ENCODE peak calls at places on chromosomes 5 and 9, in four cellular contexts. F is Panc1; O is GM12865; V is CD4-positive, alpha-beta T cell. N is an unnamed sample.

GRCh38 chr9:124054671-124055212 is 43.2 kb downstream of the LHX2 start:
- DNase-seq in F (no peak), O (peak), V (no peak), N (peak)

GRCh38 chr5:2898661-2899060 is 147.2 kb upstream of the IRX2 start:
- DNase-seq in F (no peak), O (no peak), V (no peak), N (no peak)

GRCh38 chr5:45385321-45386058 is 310.7 kb downstream of the HCN1 start:
- DNase-seq in F (no peak), O (no peak), V (no peak), N (no peak)

GRCh38 chr5:160479926-160480325 is 58.3 kb downstream of the PTTG1 start:
- DNase-seq in F (peak), O (no peak), V (no peak), N (no peak)

GRCh38 chr5:633521-633955 is 21.4 kb downstream of the CEP72 start:
- DNase-seq in F (no peak), O (no peak), V (no peak), N (no peak)

GRCh38 chr5:75108931-75109596 is 56.7 kb upstream of the GCNT4 start:
- DNase-seq in F (no peak), O (no peak), V (no peak), N (no peak)

GRCh38 chr5:61020415-61020814 is 75.4 kb downstream of the NDUFAF2 start:
- DNase-seq in F (no peak), O (no peak), V (no peak), N (no peak)

GRCh38 chr9:121727295-121728028 is 76.0 kb downstream of the DAB2IP start:
- DNase-seq in F (no peak), O (no peak), V (no peak), N (no peak)

GRCh38 chr9:95822583-95823431 is 52.7 kb upstream of the ERCC6L2 start:
- DNase-seq in F (no peak), O (peak), V (no peak), N (peak)

GRCh38 chr5:72817639-72818266 is 1.3 kb downstream of the TNPO1 start:
- DNase-seq in F (no peak), O (no peak), V (no peak), N (no peak)

GRCh38 chr5:15798006-15798405 is 298.0 kb downstream of the FBXL7 start:
- DNase-seq in F (no peak), O (no peak), V (no peak), N (no peak)

GRCh38 chr5:88954511-88954910 is 71.5 kb upstream of the MEF2C start:
- DNase-seq in F (no peak), O (no peak), V (no peak), N (no peak)

GRCh38 chr5:150175536-150175935 is 9.0 kb downstream of the CDX1 start:
- DNase-seq in F (no peak), O (peak), V (no peak), N (peak)

GRCh38 chr5:75048457-75048953 is 3.9 kb downstream of the GCNT4 start:
- DNase-seq in F (no peak), O (peak), V (no peak), N (no peak)

GRCh38 chr5:43601454-43602260 is 1.3 kb upstream of the NNT start:
- DNase-seq in F (no peak), O (peak), V (no peak), N (peak)

GRCh38 chr5:67425514-67425913 is 228.9 kb upstream of the CD180 start:
- DNase-seq in F (no peak), O (no peak), V (no peak), N (no peak)

GRCh38 chr9:4026925-4027324 is 272.9 kb downstream of the GLIS3 start:
- DNase-seq in F (no peak), O (no peak), V (no peak), N (no peak)

GRCh38 chr9:129839324-129840023 is 4.2 kb downstream of the USP20 start:
- DNase-seq in F (no peak), O (no peak), V (no peak), N (no peak)

GRCh38 chr9:3650994-3651622 is 125.3 kb upstream of the RFX3 start:
- DNase-seq in F (no peak), O (peak), V (no peak), N (no peak)

GRCh38 chr9:131275332-131276106 is 791 bp downstream of the FAM78A start:
- DNase-seq in F (no peak), O (peak), V (no peak), N (peak)

GRCh38 chr9:136684799-136685198 is 2.5 kb downstream of the AGPAT2 start:
- DNase-seq in F (no peak), O (no peak), V (no peak), N (no peak)

GRCh38 chr9:114281421-114282103 is 41.3 kb upstream of the ORM1 start:
- DNase-seq in F (no peak), O (no peak), V (no peak), N (no peak)

GRCh38 chr5:134070979-134071849 is 43.3 kb upstream of the TCF7 start:
- DNase-seq in F (no peak), O (peak), V (peak), N (peak)

GRCh38 chr5:122091942-122092600 is 14.0 kb upstream of the LOX start:
- DNase-seq in F (no peak), O (no peak), V (no peak), N (no peak)

GRCh38 chr5:77356740-77357139 is 135.4 kb downstream of the WDR41 start:
- DNase-seq in F (no peak), O (peak), V (no peak), N (peak)

GRCh38 chr9:129996161-129996849 is 46.7 kb downstream of the FNBP1 start:
- DNase-seq in F (no peak), O (no peak), V (no peak), N (no peak)

GRCh38 chr9:92324889-92325268 is 271 bp downstream of the NOL8 start:
- DNase-seq in F (no peak), O (no peak), V (peak), N (no peak)

GRCh38 chr5:148961261-148962199 is 101.3 kb downstream of the SH3TC2 start:
- DNase-seq in F (no peak), O (no peak), V (no peak), N (no peak)

GRCh38 chr9:34635556-34635955 is 2.0 kb downstream of the SIGMAR1 start:
- DNase-seq in F (no peak), O (no peak), V (no peak), N (no peak)

GRCh38 chr5:124902097-124902821 is 155.8 kb upstream of the ZNF608 start:
- DNase-seq in F (no peak), O (peak), V (no peak), N (peak)

GRCh38 chr5:5351288-5352089 is 71.0 kb upstream of the ICE1 start:
- DNase-seq in F (no peak), O (no peak), V (no peak), N (no peak)

GRCh38 chr5:75042511-75042910 is 9.8 kb downstream of the GCNT4 start:
- DNase-seq in F (no peak), O (no peak), V (no peak), N (no peak)

GRCh38 chr9:125521462-125522327 is 185.3 kb downstream of the MAPKAP1 start:
- DNase-seq in F (peak), O (peak), V (no peak), N (peak)

GRCh38 chr5:13831236-13831810 is 113.2 kb downstream of the DNAH5 start:
- DNase-seq in F (no peak), O (no peak), V (no peak), N (no peak)
- TF ChIP-seq CTCF in F (peak), O (no peak), V (no peak), N (no peak)

GRCh38 chr5:143672806-143673205 is 139.2 kb upstream of the HMHB1 start:
- DNase-seq in F (no peak), O (no peak), V (no peak), N (no peak)
- TF ChIP-seq CTCF in F (no peak), O (no peak), V (no peak), N (no peak)

GRCh38 chr5:165227515-165227914 is 1722.1 kb downstream of the MAT2B start:
- DNase-seq in F (no peak), O (no peak), V (no peak), N (no peak)
- TF ChIP-seq CTCF in F (peak), O (no peak), V (no peak), N (no peak)

DNA sequence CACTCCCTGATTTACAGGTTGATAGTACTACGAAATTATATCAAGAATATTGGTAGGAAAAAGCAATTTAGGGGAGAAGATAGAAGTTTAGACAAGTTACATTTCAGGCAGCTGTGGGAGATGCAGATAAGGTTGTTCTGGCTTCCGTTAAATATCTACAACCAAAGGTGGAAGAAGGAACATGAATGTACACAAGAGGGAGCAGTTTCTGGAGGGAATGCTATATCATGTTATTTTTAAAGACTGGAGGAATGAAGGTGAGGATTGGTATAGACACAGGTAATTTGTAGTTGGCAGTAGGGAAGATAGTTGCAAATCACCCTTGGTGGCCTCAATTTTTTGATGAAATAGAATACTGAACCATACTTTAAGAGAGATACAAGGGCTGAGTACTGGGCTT is 187.3 kb upstream of the NMUR2 start:
- DNase-seq in F (no peak), O (no peak), V (no peak), N (no peak)
- TF ChIP-seq CTCF in F (no peak), O (no peak), V (no peak), N (no peak)

DNA sequence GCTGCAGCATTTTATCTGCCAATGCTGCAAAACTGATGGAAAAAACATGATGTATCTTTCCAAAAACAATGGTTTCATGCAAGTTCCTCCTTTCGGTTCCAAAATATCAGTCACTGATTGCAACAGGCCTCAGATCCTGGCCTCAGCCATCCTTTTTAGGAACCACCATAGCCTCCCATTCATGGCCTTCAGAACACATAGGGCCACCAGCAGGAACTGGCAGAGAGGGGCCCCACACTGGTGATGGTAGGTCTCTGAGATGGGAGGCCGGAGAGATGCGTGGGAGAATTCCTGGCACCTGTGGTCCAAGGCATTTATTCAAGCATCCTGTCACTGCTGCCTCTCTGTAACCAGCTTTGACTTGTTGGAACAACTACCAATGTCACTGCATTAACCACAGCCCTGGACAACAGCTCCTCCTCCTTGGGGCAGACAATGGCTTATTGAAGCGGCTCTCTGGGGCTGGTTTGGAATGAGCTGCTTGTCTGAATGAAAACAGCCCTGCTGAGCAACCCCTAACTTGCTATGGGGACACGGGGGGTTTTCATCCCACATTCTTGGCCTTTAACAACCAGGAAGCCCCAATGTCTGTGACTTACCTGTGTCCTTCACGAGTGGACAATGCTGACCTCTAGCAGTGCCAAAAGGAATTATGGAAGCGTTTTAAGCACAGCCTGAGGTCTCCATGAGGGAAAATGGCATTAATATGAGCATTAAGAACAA is 108.1 kb downstream of the LHFPL2 start:
- DNase-seq in F (no peak), O (no peak), V (no peak), N (no peak)
- TF ChIP-seq CTCF in F (no peak), O (no peak), V (no peak), N (no peak)